ENCODE peak calls at places on chromosomes 16 and 17, in ten cellular contexts. M is ovary, Y is transverse colon, E is testis, X is lower leg skin, P is prostate gland, J is stomach, H is A549, B is body of pancreas, K is adrenal gland. N is an unnamed sample.

GRCh38 chr16:87202346-87202745 is 114.8 kb downstream of the C16orf95 start:
- DNase-seq in J (no peak), H (no peak), B (no peak), M (no peak), K (no peak), P (no peak), X (no peak), E (no peak), Y (no peak), N (no peak)

GRCh38 chr17:16428098-16428882 is 12.9 kb downstream of the TRPV2 start:
- DNase-seq in P (no peak), Y (peak; percentile 67), J (peak; percentile 73), H (peak; percentile 93), K (no peak), X (no peak), B (peak; percentile 81), E (peak; percentile 66), M (peak; percentile 41), N (no peak)

GRCh38 chr17:51118330-51119195 is 2.1 kb downstream of the SPAG9 start:
- DNase-seq in X (peak; percentile 49), M (peak; percentile 49), E (no peak), H (no peak), K (no peak), B (peak; percentile 96), Y (peak; percentile 81), P (peak; percentile 64), J (peak; percentile 76), N (peak; percentile 89)

GRCh38 chr17:57486978-57487377 is 230.7 kb downstream of the MSI2 start:
- DNase-seq in E (peak; percentile 61), K (no peak), B (no peak), X (peak; percentile 39), H (no peak), Y (no peak), P (peak; percentile 28), J (no peak), M (no peak), N (no peak)

GRCh38 chr17:8105957-8106398 is 12.3 kb downstream of the ALOXE3 start:
- DNase-seq in B (no peak), E (no peak), M (no peak), K (no peak), X (no peak), J (no peak), H (no peak), P (no peak), Y (no peak), N (no peak)

GRCh38 chr16:649646-650045 is 481 bp downstream of the WDR90 start:
- DNase-seq in X (no peak), M (no peak), H (no peak), B (no peak), K (no peak), P (no peak), J (no peak), E (no peak), Y (no peak), N (no peak)

GRCh38 chr16:68972720-68973119 is 129.4 kb downstream of the TANGO6 start:
- DNase-seq in H (peak; percentile 45), M (no peak), Y (peak; percentile 17), J (no peak), X (no peak), E (peak; percentile 59), B (no peak), P (no peak), K (no peak), N (no peak)

GRCh38 chr17:27593232-27593856 is 37.6 kb upstream of the LGALS9 start:
- DNase-seq in K (no peak), J (no peak), Y (no peak), P (no peak), M (no peak), B (no peak), H (no peak), E (no peak), X (no peak), N (no peak)

GRCh38 chr16:4510747-4511426 is 27.7 kb downstream of the CDIP1 start:
- DNase-seq in K (no peak), B (no peak), H (no peak), Y (no peak), M (no peak), J (no peak), E (no peak), P (no peak), X (no peak), N (no peak)

GRCh38 chr16:14452066-14452465 is 178.0 kb downstream of the PARN start:
- DNase-seq in M (no peak), H (no peak), K (no peak), B (no peak), E (no peak), P (no peak), X (no peak), J (no peak), Y (no peak), N (no peak)

GRCh38 chr16:14196539-14196938 is 125.4 kb downstream of the MRTFB start:
- DNase-seq in J (no peak), H (no peak), M (no peak), B (no peak), Y (no peak), X (no peak), P (no peak), E (no peak), K (no peak), N (no peak)

GRCh38 chr17:19551148-19551547 is 17.5 kb downstream of the SLC47A1 start:
- DNase-seq in K (no peak), Y (no peak), M (no peak), H (no peak), E (no peak), B (no peak), P (no peak), J (no peak), X (no peak), N (peak; percentile 74)

DNA sequence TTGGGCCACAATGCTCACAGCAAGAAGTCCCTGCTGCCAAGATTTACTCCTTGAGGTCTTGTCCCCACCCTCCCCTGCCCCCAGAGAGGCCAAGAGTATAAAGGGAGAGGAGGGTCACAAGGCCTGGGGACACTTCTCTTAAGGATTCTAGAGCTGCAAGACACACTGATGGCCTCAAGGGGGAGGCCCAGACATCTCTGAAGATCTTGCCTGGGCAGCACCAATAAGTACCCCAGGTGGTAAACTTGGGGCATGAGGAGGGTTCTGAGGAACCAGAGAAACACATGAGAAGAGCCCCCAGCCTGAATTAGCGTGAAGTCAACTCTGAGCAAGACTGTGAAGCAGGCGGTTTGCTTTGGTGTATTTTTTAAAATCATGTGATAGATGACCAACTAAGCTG is 26.8 kb upstream of the MTMR4 start:
- DNase-seq in H (no peak), X (no peak), E (no peak), P (no peak), M (no peak), Y (no peak), K (no peak), B (no peak), J (no peak), N (no peak)
- TF ChIP-seq CTCF in H (peak; percentile 12), X (no peak), E (peak; percentile 4), P (no peak), M (no peak), Y (no peak), K (no peak), B (no peak), J (no peak), N (no peak)

DNA sequence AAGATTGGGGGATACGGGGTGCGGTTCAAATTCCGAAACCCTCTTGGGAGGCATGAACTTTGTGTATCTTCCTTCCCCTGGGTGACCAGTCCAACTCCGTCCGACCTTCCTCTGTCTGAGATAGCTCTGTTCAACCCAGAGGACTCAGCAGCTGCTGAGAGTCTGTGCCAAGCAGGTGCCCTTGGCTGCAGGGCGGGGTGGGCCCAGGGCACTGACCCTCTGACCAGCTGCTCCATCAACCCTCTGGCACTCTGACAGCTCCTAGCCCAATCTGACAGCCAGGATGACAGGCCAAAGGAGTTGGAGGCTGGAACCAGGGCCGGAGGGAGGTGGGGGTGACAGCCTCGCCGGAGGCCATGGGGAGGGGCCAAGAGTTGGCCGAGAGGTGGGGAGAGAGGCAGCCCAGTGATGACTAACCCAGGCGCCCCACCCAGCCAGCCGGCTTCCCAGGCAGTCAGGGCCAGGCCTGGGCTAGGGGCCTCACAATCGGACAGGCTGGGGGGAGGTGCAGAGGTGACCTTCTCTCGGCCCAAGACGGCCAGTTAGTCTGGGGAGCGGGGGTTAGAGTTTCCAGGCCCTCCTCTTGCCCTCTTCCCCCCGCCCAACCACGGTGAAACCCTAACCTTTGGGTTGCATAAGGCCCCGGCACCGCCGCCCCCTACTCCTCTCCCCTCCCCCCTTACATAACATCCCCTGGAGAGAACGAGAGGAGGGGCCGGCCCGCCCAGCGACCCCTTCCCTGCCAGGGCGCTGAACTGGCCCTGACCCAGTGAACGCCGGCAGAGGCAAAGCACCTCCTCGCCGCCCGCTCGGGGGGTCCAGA is 5.0 kb upstream of the TLCD2 start:
- DNase-seq in H (peak; percentile 91), X (peak; percentile 87), E (peak; percentile 87), M (peak; percentile 95), B (peak; percentile 86), P (peak; percentile 55), K (peak; percentile 94), J (peak; percentile 84), Y (peak; percentile 91), N (peak; percentile 97)
- TF ChIP-seq POLR2A in H (no peak), X (no peak), E (no peak), M (peak; percentile 72), B (peak; percentile 35), P (peak; percentile 79), K (peak; percentile 90), J (no peak), Y (peak; percentile 68), N (peak; percentile 74)

GRCh38 chr17:34638526-34639260 is 59.3 kb downstream of the TMEM132E start:
- DNase-seq in P (no peak), X (no peak), H (no peak), Y (no peak), B (no peak), M (no peak), E (no peak), K (no peak), J (no peak), N (no peak)
- TF ChIP-seq CTCF in P (no peak), X (no peak), H (no peak), Y (peak; percentile 33), B (no peak), M (no peak), E (no peak), K (peak; percentile 19), J (no peak), N (no peak)

GRCh38 chr17:2239882-2240430 is 63.6 kb downstream of the SMG6 start:
- DNase-seq in P (no peak), B (peak; percentile 15), M (peak; percentile 79), E (peak; percentile 46), J (peak; percentile 33), H (peak; percentile 50), K (peak; percentile 50), Y (peak; percentile 60), X (peak; percentile 77), N (no peak)

GRCh38 chr17:2237960-2238359 is 65.6 kb downstream of the SMG6 start:
- DNase-seq in M (no peak), X (no peak), Y (no peak), B (no peak), K (no peak), H (no peak), J (no peak), E (no peak), P (no peak), N (no peak)

GRCh38 chr17:2239170-2239551 is 64.4 kb downstream of the SMG6 start:
- DNase-seq in P (no peak), B (no peak), M (no peak), H (no peak), Y (no peak), K (no peak), E (no peak), J (no peak), X (no peak), N (no peak)

GRCh38 chr17:2237521-2237921 is 66.1 kb downstream of the SMG6 start:
- DNase-seq in X (peak; percentile 41), M (peak; percentile 76), J (no peak), E (peak; percentile 58), P (no peak), H (no peak), Y (no peak), K (no peak), B (peak; percentile 19), N (no peak)

GRCh38 chr17:2238432-2239169 is 65.0 kb downstream of the SMG6 start:
- DNase-seq in M (no peak), P (peak; percentile 45), K (no peak), E (no peak), H (no peak), B (no peak), Y (peak; percentile 34), J (no peak), X (peak; percentile 51), N (no peak)
- TF ChIP-seq POLR2A in M (no peak), P (no peak), K (no peak), E (no peak), H (no peak), B (no peak), Y (no peak), J (no peak), X (no peak), N (no peak)